ENCODE peak calls at places on chromosomes 6 and 20, in ten cellular contexts. P is stimulated activated CD8-positive, alpha-beta memory T cell treated with anti-CD3 and anti-CD28 coated beads, Interleukin-4, amount 100 ng/mL, for 24 hours; C is psoas muscle; A is astrocyte of the cerebellum; D is breast epithelium; F is mammary epithelial cell; N is astrocyte of the spinal cord; H is activated CD4-positive, alpha-beta T cell treated with anti-CD3 and anti-CD28 coated beads, Interleukin-2, amount 50 U/mL, for 1 hour; O is anterior cingulate cortex; V is CD8-positive, alpha-beta T cell. M is an unnamed sample.

GRCh38 chr20:39745380-39745779 is 783.2 kb downstream of the DHX35 start:
- DNase-seq in C (no peak), P (no peak), H (no peak), N (no peak), D (no peak), A (no peak), O (no peak), V (no peak), F (no peak), M (no peak)

GRCh38 chr6:127515234-127515793 is 3.8 kb downstream of the MTCL3 start:
- DNase-seq in O (peak; percentile 59), V (peak; percentile 20), C (no peak), N (no peak), H (peak; percentile 27), A (no peak), P (no peak), D (no peak), F (peak; percentile 2), M (no peak)

GRCh38 chr20:41480054-41480770 is 113.6 kb upstream of the EMILIN3 start:
- DNase-seq in P (no peak), H (no peak), A (no peak), V (no peak), O (no peak), D (no peak), F (no peak), C (no peak), N (peak; percentile 8), M (no peak)

GRCh38 chr6:1854296-1854695 is 244.6 kb downstream of the FOXC1 start:
- DNase-seq in V (no peak), A (no peak), H (no peak), C (no peak), F (no peak), N (no peak), O (no peak), P (no peak), D (no peak), M (no peak)

GRCh38 chr6:72952808-72953630 is 272.3 kb downstream of the KHDC1L start:
- DNase-seq in H (no peak), O (no peak), P (no peak), N (peak; percentile 42), V (no peak), A (no peak), D (no peak), C (no peak), F (peak; percentile 75), M (no peak)

GRCh38 chr6:4459032-4459431 is 317.2 kb upstream of the CDYL start:
- DNase-seq in V (no peak), F (peak; percentile 72), H (no peak), O (no peak), D (no peak), C (no peak), P (no peak), N (peak; percentile 70), A (peak; percentile 62), M (no peak)

GRCh38 chr20:20463933-20464374 is 96.0 kb downstream of the INSM1 start:
- DNase-seq in O (peak; percentile 30), H (no peak), D (no peak), V (no peak), C (no peak), N (peak; percentile 77), F (no peak), P (no peak), A (peak; percentile 92), M (no peak)

GRCh38 chr6:168968228-168968627 is 285.4 kb downstream of the THBS2 start:
- DNase-seq in A (peak; percentile 95), F (peak; percentile 28), P (no peak), O (no peak), D (peak; percentile 42), N (peak; percentile 90), C (peak; percentile 76), V (no peak), H (no peak), M (no peak)

GRCh38 chr6:160692369-160692959 is 9.6 kb upstream of the PLG start:
- DNase-seq in O (no peak), A (no peak), C (no peak), P (no peak), N (no peak), H (no peak), V (no peak), F (no peak), D (no peak), M (no peak)